ENCODE peak calls at places on chromosomes 13 and 19, in five cellular contexts. K is fibroblast of mammary gland, P is fibroblast of the aortic adventitia, N is AG09309, E is AG04450. D is an unnamed sample.

GRCh38 chr19:50777261-50777660 is 7.0 kb downstream of the GPR32 start:
- DNase-seq in E (no peak), N (no peak), P (no peak), K (no peak), D (no peak)

GRCh38 chr13:75480691-75481175 is 1.2 kb downstream of the TBC1D4 start:
- DNase-seq in N (no peak), P (peak; percentile 56), E (no peak), K (peak; percentile 63), D (peak; percentile 58)

GRCh38 chr19:18135712-18136584 is 17.0 kb upstream of the PIK3R2 start:
- DNase-seq in K (no peak), P (no peak), E (no peak), N (no peak), D (no peak)

GRCh38 chr13:32254916-32255743 is 60.0 kb downstream of the ZAR1L start:
- DNase-seq in E (no peak), K (no peak), P (no peak), N (no peak), D (no peak)

GRCh38 chr13:27203186-27203585 is 31.6 kb upstream of the USP12 start:
- DNase-seq in K (no peak), N (no peak), P (no peak), E (no peak), D (no peak)

GRCh38 chr19:46426506-46427162 is 2.1 kb downstream of the PNMA8C start:
- DNase-seq in P (peak; percentile 75), K (peak; percentile 78), E (peak; percentile 61), N (no peak), D (peak; percentile 84)

GRCh38 chr13:33276581-33276980 is 9.0 kb downstream of the STARD13 start:
- DNase-seq in P (peak; percentile 86), E (no peak), K (no peak), N (no peak), D (peak; percentile 58)

GRCh38 chr19:51163257-51163656 is 21.2 kb downstream of the SIGLEC7 start:
- DNase-seq in N (no peak), E (no peak), P (no peak), K (no peak), D (no peak)

DNA sequence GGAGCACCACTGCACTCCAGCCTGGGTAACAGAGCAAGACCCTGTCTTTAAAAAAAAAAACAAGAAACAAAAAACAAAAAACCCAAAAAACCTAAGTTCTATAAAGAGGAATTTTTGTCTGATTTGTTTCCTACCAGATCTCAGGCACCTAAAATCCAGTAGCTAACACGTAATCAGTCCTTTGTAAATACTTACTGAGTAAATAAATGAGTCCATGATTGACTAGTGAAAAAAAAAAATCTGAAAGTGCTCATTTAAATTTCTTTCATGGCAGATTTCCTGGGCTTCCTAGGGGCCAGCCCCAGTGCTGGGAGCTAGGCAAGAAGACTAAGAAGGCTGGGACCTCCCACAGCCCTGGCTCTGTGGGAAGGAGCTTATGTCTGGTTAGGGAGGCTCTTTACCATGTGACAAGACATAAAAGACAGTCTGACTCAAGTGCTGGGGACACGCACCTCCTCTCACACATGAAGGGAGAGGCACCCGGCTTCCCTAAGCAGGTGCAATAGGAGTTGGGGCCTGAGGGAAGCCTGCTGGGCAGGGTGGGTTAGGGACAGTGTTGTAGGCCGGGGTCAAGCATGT is 22.5 kb downstream of the LIG1 start:
- DNase-seq in P (no peak), K (no peak), N (no peak), E (no peak), D (no peak)
- TF ChIP-seq CTCF in P (no peak), K (no peak), N (no peak), E (no peak), D (no peak)

GRCh38 chr13:114141261-114141996 is 9.0 kb upstream of the RASA3 start:
- DNase-seq in E (no peak), K (no peak), N (no peak), P (no peak), D (no peak)

GRCh38 chr13:114143806-114144605 is 11.6 kb upstream of the RASA3 start:
- DNase-seq in E (no peak), N (no peak), K (no peak), P (no peak), D (no peak)

GRCh38 chr13:114144606-114145244 is 12.3 kb upstream of the RASA3 start:
- DNase-seq in P (no peak), N (no peak), K (no peak), E (no peak), D (no peak)

GRCh38 chr13:114142137-114142550 is 9.7 kb upstream of the RASA3 start:
- DNase-seq in E (no peak), P (no peak), K (no peak), N (no peak), D (no peak)

DNA sequence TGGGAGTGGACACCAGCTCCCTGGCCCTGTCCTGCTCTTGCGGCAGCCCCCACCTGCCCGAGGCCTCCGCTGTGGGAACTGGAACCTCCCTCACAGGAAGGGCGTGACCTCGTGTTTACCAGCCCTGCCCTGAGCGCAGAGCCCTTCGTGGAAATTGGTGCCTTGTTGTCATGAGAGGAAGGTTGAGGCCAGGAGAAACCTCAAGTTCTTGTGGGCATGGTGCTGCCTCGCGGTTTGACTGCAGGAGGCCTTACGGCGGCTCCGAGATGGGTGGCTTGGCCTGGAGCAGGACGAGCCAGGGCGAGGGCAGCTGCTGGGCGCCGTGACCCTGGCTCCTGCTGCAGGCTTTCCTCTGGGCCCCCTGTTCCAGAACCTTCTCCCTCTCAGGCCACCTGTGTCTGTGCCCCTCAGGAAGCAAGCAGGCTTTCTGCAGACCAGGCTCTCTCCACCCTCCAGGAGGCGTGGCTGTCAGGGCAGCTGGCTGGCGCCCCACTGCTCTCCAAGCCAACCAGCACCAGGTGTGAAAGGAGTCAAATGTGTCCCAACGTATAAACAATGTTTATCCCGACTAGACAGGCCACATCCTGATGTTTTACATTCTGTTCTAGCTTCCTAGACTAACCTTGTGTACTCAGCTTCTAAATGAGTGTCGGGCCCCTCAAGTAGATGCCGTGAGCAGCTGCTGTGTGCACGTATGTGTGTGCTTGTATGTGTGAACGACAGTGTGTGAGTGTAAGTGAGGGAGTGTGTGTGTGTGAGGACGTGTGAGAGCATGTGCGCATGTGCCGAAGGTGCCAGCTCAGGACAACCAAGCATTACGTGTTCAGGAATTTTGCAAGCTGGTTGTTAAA is 10.4 kb upstream of the RASA3 start:
- DNase-seq in P (no peak), K (no peak), N (no peak), E (no peak), D (no peak)
- H3K4me3 ChIP-seq in P (no peak overlapping the region), K (no peak overlapping the region), N (no peak overlapping the region), E (no peak overlapping the region), D (no peak overlapping the region)

GRCh38 chr19:53809518-53810186 is 14.5 kb downstream of the NLRP12 start:
- DNase-seq in E (no peak), P (no peak), K (no peak), N (no peak), D (no peak)

GRCh38 chr19:53808710-53809125 is 15.4 kb downstream of the NLRP12 start:
- DNase-seq in K (peak; percentile 62), E (no peak), P (peak; percentile 75), N (no peak), D (peak; percentile 74)

GRCh38 chr19:53812335-53812734 is 11.8 kb downstream of the NLRP12 start:
- DNase-seq in E (no peak), P (no peak), K (no peak), N (no peak), D (no peak)

GRCh38 chr19:53810187-53810546 is 13.9 kb downstream of the NLRP12 start:
- DNase-seq in E (no peak), P (no peak), K (no peak), N (no peak), D (no peak)

GRCh38 chr19:53810891-53811290 is 13.2 kb downstream of the NLRP12 start:
- DNase-seq in E (no peak), K (no peak), N (no peak), P (no peak), D (no peak)
- TF ChIP-seq CTCF in E (no peak), K (no peak), N (no peak), P (no peak), D (no peak)

GRCh38 chr13:96525715-96526114 is 435.8 kb downstream of the HS6ST3 start:
- DNase-seq in P (no peak), N (no peak), E (no peak), K (no peak), D (peak; percentile 9)
- H3K4me3 ChIP-seq in P (no peak overlapping the region), N (no peak overlapping the region), E (no peak overlapping the region), K (no peak overlapping the region), D (no peak overlapping the region)

DNA sequence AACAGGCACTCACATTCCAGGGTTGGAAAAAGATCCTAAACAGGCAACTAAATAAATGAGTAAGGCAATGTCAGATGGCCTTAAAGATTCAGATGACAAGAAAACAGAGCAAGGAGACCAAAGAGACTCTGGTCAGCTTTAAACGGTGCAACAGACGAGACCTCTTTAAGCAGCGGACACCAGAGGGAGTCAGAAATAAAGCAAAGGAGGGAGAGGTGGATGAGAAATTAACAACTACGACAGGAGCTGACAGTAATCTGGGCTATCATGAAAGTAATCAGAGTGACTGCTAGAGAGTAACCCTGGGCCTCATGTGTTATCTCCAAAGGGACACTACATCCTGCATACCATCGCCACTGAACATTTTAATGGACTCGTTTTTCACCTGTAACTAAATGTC is 1.1 kb downstream of the ZNF550 start:
- DNase-seq in P (peak; percentile 35), N (peak; percentile 4), K (peak; percentile 36), E (no peak), D (peak; percentile 47)
- TF ChIP-seq CTCF in P (peak; percentile 28), N (peak; percentile 43), K (peak; percentile 34), E (peak; percentile 21), D (peak; percentile 34)

GRCh38 chr19:8575467-8575997 is 1.7 kb downstream of the MYO1F start:
- DNase-seq in K (peak; percentile 56), N (no peak), E (no peak), P (peak; percentile 49), D (peak; percentile 50)

GRCh38 chr19:8577741-8578140 is 499 bp upstream of the MYO1F start:
- DNase-seq in K (no peak), N (no peak), E (no peak), P (no peak), D (no peak)

GRCh38 chr19:8576273-8576993 is 809 bp downstream of the MYO1F start:
- DNase-seq in P (no peak), N (no peak), K (no peak), E (no peak), D (no peak)

GRCh38 chr19:8578642-8579265 is 1.5 kb upstream of the MYO1F start:
- DNase-seq in N (no peak), K (peak; percentile 60), E (no peak), P (peak; percentile 68), D (peak; percentile 69)

DNA sequence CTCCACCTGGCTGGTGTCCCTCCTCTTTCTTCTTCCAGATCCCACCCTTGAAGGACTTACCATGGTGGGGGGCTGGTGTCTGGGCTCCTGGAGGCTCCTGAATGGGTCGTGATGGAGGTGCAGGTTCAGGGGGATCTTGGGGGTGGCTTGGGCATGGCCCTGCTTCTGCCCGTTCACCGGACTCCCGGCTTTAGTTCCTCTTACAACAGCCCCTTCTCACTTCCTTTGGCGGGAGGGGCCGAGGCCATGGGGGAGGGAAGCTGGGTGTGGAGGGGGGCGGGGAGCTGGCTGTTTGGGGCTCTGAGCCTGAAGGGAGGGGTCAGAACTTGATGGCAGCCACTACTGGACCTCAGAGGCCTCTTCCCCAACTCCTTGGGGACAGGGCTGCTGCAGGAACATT is at the start of gene MYO1F:
- DNase-seq in P (no peak), K (no peak), E (no peak), N (no peak), D (no peak)
- H3K4me3 ChIP-seq in P (no peak within 1 kb of the TSS), K (no peak within 1 kb of the TSS), E (no peak within 1 kb of the TSS), N (no peak within 1 kb of the TSS), D (no peak within 1 kb of the TSS)

DNA sequence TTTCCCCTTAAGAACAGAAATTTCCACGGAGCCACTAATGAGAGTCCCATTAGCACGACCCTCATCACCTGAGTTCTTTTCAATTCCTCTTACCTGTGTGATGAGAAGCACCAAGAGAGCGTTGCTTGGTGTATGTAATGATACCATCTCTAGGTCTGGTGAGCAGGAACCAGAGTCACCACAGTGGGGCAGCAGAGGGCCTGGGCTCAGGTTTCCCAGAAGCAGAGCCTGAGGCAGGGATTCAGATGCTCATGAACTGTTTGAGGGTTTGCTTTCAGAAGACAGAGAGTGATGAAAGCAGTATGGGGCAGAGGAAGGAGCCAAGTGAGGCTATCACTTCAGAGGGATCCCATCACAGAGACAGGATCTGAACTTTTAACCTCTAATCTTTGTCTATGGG is 3.1 kb upstream of the PTPRH start:
- DNase-seq in P (no peak), K (no peak), E (no peak), N (no peak), D (no peak)
- TF ChIP-seq CTCF in P (no peak), K (peak; percentile 33), E (no peak), N (no peak), D (peak; percentile 35)

D was measured in cardiac fibroblast.